ENCODE peak calls at places on chromosomes 4 and X, in five cellular contexts. Y, N, J, Z and D are unnamed samples. For H3K9me3 and H3K27me3, the result is how much of the 10 kb centered on the place peaks cover.

GRCh38 chrX:70253377-70254062 is 6.5 kb downstream of the P2RY4 start:
- DNase-seq in Z (no peak), Y (no peak), J (no peak), N (no peak), D (no peak)

GRCh38 chr4:145619639-145619996 is 433 bp downstream of the MMAA start:
- DNase-seq in J (peak), Y (peak), Z (peak), N (peak), D (peak)

GRCh38 chrX:28659269-28659668 is 72.0 kb downstream of the IL1RAPL1 start:
- DNase-seq in J (no peak), Y (no peak), Z (peak), N (no peak), D (no peak)

GRCh38 chr4:140569307-140569638 is 512 bp upstream of the UCP1 start:
- DNase-seq in Z (no peak), J (no peak), N (no peak), Y (no peak), D (no peak)

GRCh38 chr4:37890501-37891220 is at the start of gene TBC1D1:
- DNase-seq in Z (peak), Y (peak), N (peak), J (peak), D (peak)

GRCh38 chrX:10681167-10681566 is 60.8 kb upstream of the MID1 start:
- DNase-seq in Z (no peak), Y (no peak), J (no peak), N (no peak), D (no peak)

GRCh38 chr4:96983830-96984229 is 1143.9 kb downstream of the PDHA2 start:
- DNase-seq in Y (no peak), Z (no peak), N (no peak), J (no peak), D (no peak)

GRCh38 chr4:183097251-183098079 is 1.6 kb upstream of the WWC2 start:
- DNase-seq in J (no peak), Z (peak), Y (peak), N (no peak), D (no peak)

GRCh38 chr4:38313999-38314561 is 349.9 kb upstream of the KLF3 start:
- DNase-seq in N (no peak), Y (no peak), J (no peak), Z (no peak), D (peak)

GRCh38 chr4:168553714-168554370 is 57.0 kb downstream of the PALLD start:
- DNase-seq in N (no peak), Z (no peak), Y (no peak), J (no peak), D (no peak)

GRCh38 chr4:87502580-87503238 is 26.5 kb downstream of the SPARCL1 start:
- DNase-seq in J (no peak), Z (peak), Y (no peak), N (no peak), D (no peak)

GRCh38 chrX:72238183-72238582 is 644 bp downstream of the ERCC6L start:
- DNase-seq in Y (no peak), Z (no peak), N (no peak), J (no peak), D (no peak)

GRCh38 chrX:72243472-72243871 is 4.6 kb upstream of the ERCC6L start:
- DNase-seq in N (no peak), Y (no peak), Z (no peak), J (no peak), D (no peak)

GRCh38 chrX:72236841-72237240 is 2.0 kb downstream of the ERCC6L start:
- DNase-seq in Z (no peak), N (no peak), J (no peak), Y (no peak), D (no peak)

GRCh38 chrX:72240976-72241375 is 2.1 kb upstream of the ERCC6L start:
- DNase-seq in N (no peak), Y (no peak), Z (no peak), J (no peak), D (no peak)

DNA sequence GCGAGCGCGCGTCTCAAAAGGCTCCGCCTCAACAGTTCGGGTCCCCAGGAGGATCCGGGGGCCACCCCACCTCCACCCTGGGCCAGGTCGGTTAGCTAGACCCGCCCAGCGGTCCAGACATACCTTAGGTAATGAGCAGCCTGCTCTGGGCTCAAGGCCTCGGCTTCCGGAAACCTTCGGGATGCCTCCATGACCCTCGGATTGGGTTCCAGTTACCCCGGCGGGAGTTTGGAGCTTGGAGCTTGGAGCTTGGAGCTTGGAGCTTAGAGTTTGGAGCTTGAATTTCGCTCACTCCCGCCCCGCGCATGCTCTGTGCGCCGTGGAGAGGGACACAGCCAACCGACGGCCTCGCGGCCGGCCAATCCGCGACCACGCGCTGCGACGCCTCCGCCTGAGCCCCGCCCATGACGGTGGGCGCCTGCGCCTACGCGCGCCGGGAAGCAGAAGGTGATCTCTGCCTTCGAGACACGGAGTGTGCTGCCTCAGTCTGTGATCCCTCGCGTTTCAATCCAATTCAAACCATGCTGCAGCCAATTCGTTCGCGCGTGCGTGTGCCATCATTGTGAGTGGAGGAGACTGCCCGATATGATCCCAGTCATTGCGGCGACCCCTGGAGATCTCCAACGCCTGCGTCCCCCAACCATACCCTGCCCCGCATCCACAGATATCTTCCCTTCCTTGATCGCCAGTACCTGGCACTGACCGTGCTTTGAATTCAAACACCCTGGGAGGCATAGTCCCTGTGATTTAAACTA is at the start of gene ERCC6L:
- DNase-seq in J (peak), Y (peak), N (peak), Z (peak), D (peak)
- H3K4me3 ChIP-seq in J (no peak), Y (no peak), N (peak), Z (peak), D (peak)

GRCh38 chr4:243407-243806 is 61.9 kb downstream of the ZNF732 start:
- DNase-seq in Z (no peak), N (no peak), Y (no peak), J (no peak), D (no peak)

GRCh38 chr4:244471-244870 is 60.8 kb downstream of the ZNF732 start:
- DNase-seq in N (peak), Z (peak), Y (no peak), J (peak), D (no peak)

DNA sequence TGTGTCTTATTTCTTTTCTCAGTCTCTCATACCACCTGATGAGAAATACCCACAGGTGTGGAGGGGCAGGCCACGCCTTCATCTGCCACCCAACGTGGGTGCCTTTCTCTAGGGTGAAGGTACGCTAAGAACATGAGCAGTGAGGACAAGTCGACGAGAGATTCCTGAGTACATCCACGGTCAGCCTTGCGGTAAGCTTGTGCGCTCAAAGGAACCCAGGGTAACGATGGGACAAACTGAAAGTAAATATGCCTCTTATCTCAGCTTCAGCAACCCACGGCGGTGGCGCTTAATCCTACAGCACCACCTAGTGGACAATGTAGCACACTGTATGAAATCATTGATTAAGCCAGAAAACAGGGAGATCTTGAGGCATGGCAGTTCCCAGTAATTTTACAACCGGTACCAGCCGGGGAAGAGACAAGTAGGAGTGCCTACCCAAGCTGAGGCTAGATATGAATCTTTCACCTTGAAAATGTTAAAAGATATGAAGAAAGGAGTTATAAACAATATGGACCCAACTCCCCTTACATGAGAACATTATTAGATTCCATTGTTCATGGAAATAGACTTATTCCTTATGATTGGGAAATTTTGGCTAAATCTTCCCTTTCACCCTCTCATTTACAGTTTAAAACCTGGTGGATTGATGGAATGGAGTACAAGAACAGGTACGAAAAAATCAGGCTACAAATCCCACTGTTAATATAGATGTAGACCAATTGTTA is 63.0 kb downstream of the ZNF732 start:
- DNase-seq in N (peak), Z (peak), Y (peak), J (peak), D (peak)
- H3K9me3 ChIP-seq in N (under half), Z (under half), Y (under half), J (under half), D (under half)

GRCh38 chrX:121308276-121308805 is 260.9 kb downstream of the GLUD2 start:
- DNase-seq in Y (no peak), N (no peak), Z (peak), J (no peak), D (no peak)
- H3K27me3 ChIP-seq in Y (under half), N (under half), Z (under half), J (under half), D (under half)

GRCh38 chrX:126167560-126167959 is 1.5 kb upstream of the DCAF12L2 start:
- DNase-seq in J (no peak), Y (no peak), N (no peak), Z (no peak), D (no peak)

GRCh38 chrX:126170715-126171114 is 4.6 kb upstream of the DCAF12L2 start:
- DNase-seq in J (no peak), Y (no peak), N (no peak), Z (no peak), D (no peak)

GRCh38 chrX:126164689-126165400 is 1.2 kb downstream of the DCAF12L2 start:
- DNase-seq in N (no peak), Y (peak), Z (no peak), J (no peak), D (no peak)

GRCh38 chrX:126165721-126166401 is at the start of gene DCAF12L2:
- DNase-seq in Y (peak), N (no peak), Z (no peak), J (peak), D (no peak)

GRCh38 chrX:126165401-126165720 is 728 bp downstream of the DCAF12L2 start:
- DNase-seq in N (no peak), J (no peak), Y (peak), Z (no peak), D (no peak)
- H3K4me3 ChIP-seq in N (no peak), J (peak), Y (no peak), Z (no peak), D (no peak)

GRCh38 chr4:155228713-155229112 is 20.3 kb downstream of the NPY2R start:
- DNase-seq in J (no peak), N (no peak), Y (no peak), Z (no peak), D (no peak)

GRCh38 chr4:155237567-155237966 is 29.1 kb downstream of the NPY2R start:
- DNase-seq in N (no peak), Z (no peak), J (no peak), Y (no peak), D (no peak)

GRCh38 chr4:155234206-155234605 is 25.8 kb downstream of the NPY2R start:
- DNase-seq in N (no peak), J (no peak), Z (no peak), Y (no peak), D (no peak)

GRCh38 chr4:155232432-155232831 is 24.0 kb downstream of the NPY2R start:
- DNase-seq in N (no peak), Y (no peak), Z (no peak), J (no peak), D (no peak)
- H3K9me3 ChIP-seq in N (under half), Y (under half), Z (under half), J (under half), D (under half)

GRCh38 chrX:152958047-152958446 is 35.9 kb downstream of the PNMA5 start:
- DNase-seq in Z (no peak), N (no peak), Y (no peak), J (no peak), D (peak)
- H3K27me3 ChIP-seq in Z (under half), N (under half), Y (under half), J (under half), D (under half)

DNA sequence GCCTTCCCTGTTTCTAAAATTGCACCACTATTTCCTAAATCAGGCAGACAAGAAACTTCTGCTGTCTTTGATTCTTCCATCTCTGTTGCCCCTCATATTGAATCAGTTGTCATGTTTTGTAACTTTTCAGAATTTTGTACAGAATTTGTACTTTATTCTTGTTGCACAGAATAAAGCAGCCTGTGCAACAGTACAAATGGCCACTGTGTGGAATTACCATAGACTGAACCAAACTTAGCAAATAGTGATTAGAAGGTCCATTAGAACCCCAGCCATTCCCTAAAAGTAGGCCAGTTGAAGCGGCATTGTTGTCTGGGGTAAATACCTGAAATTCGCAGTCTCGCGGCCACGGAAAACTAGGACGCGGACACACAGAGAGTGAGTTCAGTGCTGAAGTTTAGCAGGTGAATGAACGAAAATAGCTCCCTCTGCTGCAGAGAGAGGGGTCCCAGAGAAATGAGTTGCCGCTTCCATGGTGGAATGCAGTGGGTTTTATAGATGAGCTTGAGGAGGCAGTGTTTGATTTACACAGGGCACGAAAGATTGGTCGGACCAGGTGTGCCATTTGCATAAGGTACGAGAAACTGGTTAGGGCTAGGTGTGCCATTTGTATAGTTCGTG is 71.8 kb downstream of the C4orf33 start:
- DNase-seq in Y (peak), Z (no peak), N (no peak), J (no peak), D (no peak)
- H3K4me3 ChIP-seq in Y (no peak), Z (no peak), N (no peak), J (no peak), D (no peak)

DNA sequence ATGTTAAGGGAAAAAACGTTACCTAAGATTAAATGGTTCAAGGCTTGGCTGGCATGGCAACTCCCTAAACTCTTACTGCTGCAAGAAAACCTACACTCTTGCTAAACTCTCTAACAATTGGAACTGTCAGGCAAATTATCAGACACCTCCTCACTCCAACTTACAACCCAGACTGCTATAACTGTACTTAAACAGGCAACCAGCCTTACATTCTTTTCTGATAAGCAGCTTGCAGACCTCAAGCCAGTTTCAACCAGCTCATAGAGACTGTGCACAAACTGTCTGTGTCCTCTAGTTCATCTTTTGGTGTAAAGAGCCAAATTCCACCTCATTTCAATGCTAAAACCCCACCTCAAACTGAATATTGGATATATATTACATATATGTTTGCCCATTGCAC is 504.9 kb downstream of the UBE2NL start:
- DNase-seq in J (no peak), Y (no peak), N (no peak), Z (no peak), D (no peak)
- H3K9me3 ChIP-seq in J (under half), Y (under half), N (under half), Z (under half), D (under half)

GRCh38 chr4:135411251-135411650 is 1209.7 kb upstream of the PABPC4L start:
- DNase-seq in Y (no peak), Z (no peak), N (no peak), J (no peak), D (no peak)
- H3K27me3 ChIP-seq in Y (under half), Z (under half), N (under half), J (under half), D (under half)